ENCODE peak calls at places on chromosomes 6 and 20, in five cellular contexts. M is epithelial cell of prostate, U is endodermal cell, N is hepatocyte, W is upper lobe of right lung. S is an unnamed sample.

GRCh38 chr20:19986419-19986818 is 30.7 kb upstream of the NAA20 start:
- DNase-seq in U (no peak), W (no peak), N (no peak), M (no peak), S (no peak)

GRCh38 chr6:110511401-110511800 is 35.0 kb upstream of the SLC22A16 start:
- DNase-seq in W (no peak), M (no peak), N (no peak), U (peak), S (no peak)

GRCh38 chr20:22617160-22617559 is 32.8 kb upstream of the FOXA2 start:
- DNase-seq in N (peak), W (peak), M (no peak), U (no peak), S (peak)

GRCh38 chr6:129667034-129667433 is 42.9 kb downstream of the ARHGAP18 start:
- DNase-seq in N (no peak), W (no peak), U (no peak), M (no peak), S (no peak)

GRCh38 chr6:1131285-1132079 is 180.4 kb upstream of the FOXQ1 start:
- DNase-seq in U (no peak), N (peak), M (peak), W (no peak), S (peak)

GRCh38 chr6:168243812-168244376 is 75.7 kb downstream of the DACT2 start:
- DNase-seq in W (no peak), M (no peak), N (no peak), U (no peak), S (no peak)

GRCh38 chr20:59149678-59150504 is 13.7 kb upstream of the ZNF831 start:
- DNase-seq in N (peak), W (no peak), U (no peak), M (no peak), S (no peak)

GRCh38 chr20:48795732-48796131 is 32.1 kb downstream of the PREX1 start:
- DNase-seq in W (no peak), M (no peak), U (no peak), N (no peak), S (no peak)

GRCh38 chr6:7912024-7912423 is 1.4 kb upstream of the TXNDC5 start:
- DNase-seq in N (no peak), W (no peak), U (no peak), M (no peak), S (no peak)

GRCh38 chr6:27532820-27533538 is 60.1 kb upstream of the ZNF184 start:
- DNase-seq in M (no peak), N (no peak), W (no peak), U (no peak), S (peak)

GRCh38 chr6:157244175-157244574 is 79.1 kb downstream of the TMEM242 start:
- DNase-seq in W (no peak), U (no peak), M (no peak), N (peak), S (no peak)

GRCh38 chr6:1796706-1797529 is 187.2 kb downstream of the FOXC1 start:
- DNase-seq in N (no peak), U (no peak), M (peak), W (no peak), S (no peak)

GRCh38 chr6:151690768-151691562 is 116.5 kb upstream of the ESR1 start:
- DNase-seq in W (no peak), M (no peak), U (no peak), N (no peak), S (no peak)

GRCh38 chr20:48026981-48027592 is 241.8 kb upstream of the SULF2 start:
- DNase-seq in N (no peak), M (no peak), W (no peak), U (peak), S (no peak)

GRCh38 chr6:112525749-112526148 is 178.6 kb downstream of the RFPL4B start:
- DNase-seq in W (no peak), U (no peak), N (no peak), M (no peak), S (no peak)

GRCh38 chr20:59101956-59102355 is 59.4 kb upstream of the PRELID3B start:
- DNase-seq in N (no peak), M (no peak), W (no peak), U (no peak), S (no peak)

GRCh38 chr6:36897629-36898028 is 11.9 kb downstream of the C6orf89 start:
- DNase-seq in W (no peak), M (no peak), U (peak), N (peak), S (no peak)

GRCh38 chr20:11112837-11113236 is 439.0 kb upstream of the JAG1 start:
- DNase-seq in W (no peak), M (no peak), U (no peak), N (no peak), S (no peak)

GRCh38 chr20:58712116-58712822 is 19.7 kb downstream of the NPEPL1 start:
- DNase-seq in N (peak), U (no peak), W (no peak), M (no peak), S (no peak)

GRCh38 chr6:149095842-149096241 is 221.7 kb upstream of the TAB2 start:
- DNase-seq in M (no peak), U (no peak), W (no peak), N (no peak), S (no peak)

GRCh38 chr20:10669843-10670446 is 3.9 kb downstream of the JAG1 start:
- DNase-seq in N (no peak), M (no peak), W (no peak), U (no peak), S (no peak)

GRCh38 chr6:128739112-128739511 is 143.8 kb upstream of the LAMA2 start:
- DNase-seq in N (no peak), U (no peak), W (no peak), M (no peak), S (no peak)

GRCh38 chr6:132950556-132950955 is 136.2 kb downstream of the RPS12 start:
- DNase-seq in U (no peak), M (no peak), W (no peak), N (no peak), S (no peak)

GRCh38 chr6:101391772-101392560 is 1.5 kb upstream of the GRIK2 start:
- DNase-seq in M (no peak), N (no peak), W (no peak), U (peak), S (no peak)

GRCh38 chr6:41937881-41938574 is 3.6 kb downstream of the CCND3 start:
- DNase-seq in U (no peak), M (no peak), N (no peak), W (no peak), S (no peak)

GRCh38 chr20:4550740-4551139 is 171.0 kb upstream of the PRND start:
- DNase-seq in N (no peak), W (no peak), U (no peak), M (no peak), S (peak)

GRCh38 chr6:15316754-15317153 is 70.9 kb downstream of the JARID2 start:
- DNase-seq in M (no peak), W (no peak), U (no peak), N (no peak), S (no peak)

GRCh38 chr6:94902974-94903628 is 674.2 kb upstream of the MANEA start:
- DNase-seq in W (no peak), M (no peak), U (peak), N (no peak), S (no peak)

GRCh38 chr20:51562027-51562333 is 19.5 kb upstream of the NFATC2 start:
- DNase-seq in W (no peak), N (no peak), U (no peak), M (no peak), S (no peak)

GRCh38 chr6:40477246-40478126 is 109.7 kb downstream of the LRFN2 start:
- DNase-seq in U (peak), N (peak), W (no peak), M (no peak), S (no peak)

DNA sequence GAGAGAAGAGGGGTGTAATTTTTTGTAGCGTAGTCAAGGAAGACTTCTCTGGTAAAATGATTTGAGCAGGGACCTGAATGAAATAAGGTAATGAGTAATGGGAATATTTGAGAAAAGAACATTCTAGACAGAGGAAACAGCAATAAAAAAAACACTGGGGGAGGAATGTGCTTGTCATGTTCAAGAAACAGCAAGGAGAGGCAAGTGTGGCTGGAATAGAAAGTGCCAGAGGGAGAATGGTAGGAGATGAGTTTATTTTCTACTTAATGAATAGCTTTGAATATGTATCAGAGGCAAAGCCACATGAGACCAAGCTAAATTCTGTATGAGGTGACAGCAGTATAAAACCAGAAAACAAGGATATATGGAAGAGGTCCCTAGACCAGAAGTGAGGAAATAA is 170.1 kb downstream of the CDKAL1 start:
- DNase-seq in N (no peak), W (no peak), U (no peak), M (no peak), S (no peak)
- H3K27ac ChIP-seq in N (no peak), W (no peak), U (no peak), M (no peak), S (no peak)

GRCh38 chr6:79422666-79423065 is 114.6 kb downstream of the LCA5 start:
- DNase-seq in N (no peak), U (no peak), M (no peak), W (no peak), S (no peak)

GRCh38 chr6:79416931-79417330 is 120.3 kb downstream of the LCA5 start:
- DNase-seq in U (no peak), W (no peak), M (no peak), N (no peak), S (no peak)

GRCh38 chr6:79421001-79421411 is 116.2 kb downstream of the LCA5 start:
- DNase-seq in M (no peak), N (no peak), U (no peak), W (no peak), S (peak)

GRCh38 chr6:79421707-79422484 is 115.3 kb downstream of the LCA5 start:
- DNase-seq in N (peak), M (peak), U (no peak), W (no peak), S (peak)

GRCh38 chr6:79420054-79420453 is 117.2 kb downstream of the LCA5 start:
- DNase-seq in N (no peak), M (no peak), W (no peak), U (no peak), S (no peak)
- H3K27ac ChIP-seq in N (peak), M (no peak), W (no peak), U (no peak), S (no peak)

GRCh38 chr20:25230177-25230831 is 17.6 kb upstream of the PYGB start:
- DNase-seq in W (no peak), M (no peak), U (no peak), N (no peak), S (no peak)

GRCh38 chr20:25236450-25237304 is 11.2 kb upstream of the PYGB start:
- DNase-seq in M (no peak), U (peak), N (no peak), W (no peak), S (no peak)

GRCh38 chr20:25237610-25238318 is 10.1 kb upstream of the PYGB start:
- DNase-seq in W (no peak), N (peak), U (no peak), M (peak), S (peak)

GRCh38 chr20:25229486-25230176 is 18.3 kb upstream of the PYGB start:
- DNase-seq in U (no peak), M (no peak), N (no peak), W (no peak), S (no peak)

DNA sequence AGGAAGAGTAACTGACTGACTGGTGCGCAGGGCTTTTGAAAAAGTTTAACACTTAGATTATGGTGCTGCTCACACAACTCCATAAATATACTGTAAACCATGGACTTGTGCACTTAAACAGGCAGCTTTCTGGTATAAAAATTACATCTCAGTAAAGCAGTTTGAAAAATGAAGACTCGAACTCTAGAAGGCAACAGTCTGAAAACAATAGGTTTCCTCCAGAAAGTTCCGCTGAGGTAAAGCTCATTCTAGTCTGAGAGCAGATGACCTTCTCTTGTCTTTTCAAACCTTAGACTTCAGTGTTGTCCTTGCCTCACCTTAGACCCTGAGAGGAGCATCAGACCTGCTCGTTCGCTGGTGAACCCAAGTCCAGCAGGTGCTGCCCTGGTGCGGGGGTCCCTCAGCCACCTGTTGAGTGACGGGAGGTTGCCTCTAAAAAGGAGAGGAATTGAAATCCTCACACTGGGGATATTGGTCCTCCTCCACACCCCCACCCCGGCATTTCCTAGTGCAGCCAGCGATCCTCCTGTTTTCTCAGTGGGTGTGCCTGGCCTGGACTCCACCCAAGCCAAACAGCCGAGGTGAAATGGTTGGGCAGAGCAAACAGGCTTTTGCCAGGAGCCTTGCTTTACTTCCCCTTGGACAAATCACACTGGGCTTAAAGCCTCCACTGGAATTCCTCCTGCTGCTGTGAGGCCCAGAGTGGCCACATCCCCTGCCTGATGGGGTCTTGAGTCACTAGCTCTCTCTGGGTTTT is 14.7 kb upstream of the PYGB start:
- DNase-seq in M (no peak), W (peak), N (peak), U (no peak), S (peak)
- H3K27ac ChIP-seq in M (peak), W (peak), N (peak), U (no peak), S (peak)

DNA sequence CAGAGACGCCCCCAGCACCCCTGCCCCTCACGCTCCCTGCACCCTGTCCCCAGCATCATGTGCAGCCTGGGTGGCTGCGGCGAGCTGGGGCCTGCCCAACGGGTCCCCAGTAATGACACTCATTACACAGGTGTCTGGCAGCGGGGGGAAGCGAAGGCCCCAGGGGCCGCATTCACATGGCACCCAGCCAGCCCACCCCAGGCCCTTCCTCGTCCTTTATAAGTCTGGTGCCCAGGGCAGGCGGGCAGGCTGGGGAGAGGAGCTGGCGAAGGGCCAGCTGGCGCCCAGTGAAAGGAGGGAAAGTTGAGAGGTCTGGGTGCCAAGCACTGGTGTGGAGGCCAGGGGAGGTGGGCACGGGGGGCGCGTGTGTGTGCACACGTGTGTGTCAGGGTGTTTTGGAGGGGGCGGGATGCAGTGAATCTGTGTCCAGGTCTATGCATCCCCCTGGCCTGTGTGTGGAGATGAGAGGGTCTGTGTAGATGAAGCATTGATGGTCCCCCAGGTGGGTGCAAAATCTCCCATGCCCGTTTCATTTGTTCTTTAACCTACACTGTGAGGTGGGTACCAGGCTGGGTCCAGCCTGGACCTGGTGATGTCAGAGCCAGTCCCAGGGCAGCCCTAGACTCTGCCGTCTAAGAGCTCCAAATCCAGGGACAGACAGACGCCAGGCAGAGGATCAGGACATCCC is 105.3 kb downstream of the CEBPB start:
- DNase-seq in U (no peak), M (no peak), W (peak), N (no peak), S (no peak)
- H3K27ac ChIP-seq in U (no peak), M (no peak), W (peak), N (no peak), S (peak)

GRCh38 chr20:32052090-32052791 is at the start of gene HCK:
- DNase-seq in W (peak), N (no peak), U (peak), M (no peak), S (no peak)

GRCh38 chr20:32053648-32054047 is 1.6 kb downstream of the HCK start:
- DNase-seq in U (no peak), W (no peak), M (no peak), N (no peak), S (no peak)

GRCh38 chr20:32050851-32051556 is 1.0 kb upstream of the HCK start:
- DNase-seq in N (no peak), M (no peak), U (peak), W (peak), S (no peak)

GRCh38 chr20:32051720-32052089 is 337 bp upstream of the HCK start:
- DNase-seq in U (peak), W (no peak), N (no peak), M (no peak), S (no peak)

GRCh38 chr20:32052792-32053362 is 835 bp downstream of the HCK start:
- DNase-seq in U (peak), W (peak), M (no peak), N (no peak), S (no peak)
- H3K27ac ChIP-seq in U (no peak), W (no peak), M (no peak), N (no peak), S (no peak)

DNA sequence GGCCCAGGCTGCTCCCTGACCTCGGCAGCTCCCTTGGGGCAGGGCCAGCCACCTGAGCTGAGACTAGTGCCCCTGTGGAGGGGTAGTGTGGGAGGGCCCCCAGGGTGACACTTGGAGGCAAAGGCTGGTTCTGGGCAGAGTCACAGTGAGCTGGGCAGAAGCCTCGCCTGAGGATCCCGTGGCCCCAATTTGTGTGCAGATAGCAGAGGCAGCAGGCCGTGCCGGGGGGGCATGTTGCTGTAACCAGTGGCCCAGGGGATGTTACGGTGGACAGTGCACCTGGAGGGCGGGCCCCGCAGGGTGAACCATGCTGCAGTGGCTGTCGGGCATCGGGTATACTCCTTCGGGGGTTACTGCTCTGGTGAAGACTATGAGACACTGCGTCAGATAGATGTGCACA is 2.9 kb downstream of the KLHDC3 start:
- DNase-seq in U (no peak), M (no peak), W (no peak), N (no peak), S (no peak)
- H3K27ac ChIP-seq in U (no peak), M (no peak), W (no peak), N (no peak), S (peak)

GRCh38 chr6:119440953-119441352 is 91.4 kb upstream of the MAN1A1 start:
- DNase-seq in N (no peak), W (no peak), M (no peak), U (no peak), S (no peak)

GRCh38 chr6:119445666-119446622 is 96.4 kb upstream of the MAN1A1 start:
- DNase-seq in W (no peak), N (peak), M (no peak), U (peak), S (peak)

GRCh38 chr6:119444642-119445557 is 95.3 kb upstream of the MAN1A1 start:
- DNase-seq in M (no peak), W (no peak), N (no peak), U (no peak), S (no peak)

GRCh38 chr6:119443993-119444641 is 94.6 kb upstream of the MAN1A1 start:
- DNase-seq in N (no peak), U (no peak), M (no peak), W (no peak), S (no peak)

DNA sequence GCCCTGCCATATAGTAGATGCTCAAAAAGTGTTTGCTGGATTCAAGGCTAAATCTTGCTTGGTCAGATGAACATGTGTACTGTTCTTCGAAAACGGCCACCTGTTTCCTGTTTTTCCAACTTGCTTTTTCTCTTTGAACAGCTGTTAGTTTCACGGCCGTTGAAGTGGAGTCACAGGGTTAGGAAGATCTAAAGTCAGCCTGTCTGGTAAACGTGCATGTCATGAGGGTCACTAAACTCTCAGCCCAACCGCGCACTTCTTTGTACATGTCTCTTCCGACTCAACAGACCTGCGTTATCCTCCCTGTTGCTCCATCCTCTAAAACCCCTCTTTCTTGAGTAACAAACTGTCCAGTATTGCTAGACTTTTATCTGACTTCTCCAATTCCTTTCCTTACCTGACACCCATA is 93.2 kb upstream of the MAN1A1 start:
- DNase-seq in W (no peak), M (no peak), N (no peak), U (no peak), S (no peak)
- H3K27ac ChIP-seq in W (no peak), M (no peak), N (no peak), U (no peak), S (no peak)

S was measured in RWPE1.